ENCODE peak calls at places on chromosomes 13 and 19, in nine cellular contexts. V is activated naive CD8-positive, alpha-beta T cell treated with anti-CD3 and anti-CD28 coated beads, Interleukin-2, amount 10 ng/mL, durations not matched to agents 7 days and 5 days; K is A549; Y is foreskin fibroblast; O is nephron progenitor cell; G is kidney epithelial cell; D is psoas muscle; L is effector memory CD4-positive, alpha-beta T cell; W is left lung. N is an unnamed sample.

GRCh38 chr19:46221152-46221551 is 8.4 kb upstream of the IGFL1 start:
- DNase-seq in V (no peak), K (no peak), Y (no peak), O (no peak), G (no peak), D (no peak), L (no peak), W (no peak), N (no peak)

GRCh38 chr19:15091918-15092753 is 10.1 kb downstream of the OR1I1 start:
- DNase-seq in V (no peak), K (no peak), Y (peak; percentile 76), O (peak; percentile 41), G (no peak), D (no peak), L (peak; percentile 37), W (no peak), N (peak; percentile 76)

GRCh38 chr13:36848228-36848982 is 29.4 kb downstream of the RFXAP start:
- DNase-seq in V (no peak), K (no peak), Y (peak; percentile 30), O (no peak), G (no peak), D (no peak), L (no peak), W (no peak), N (peak; percentile 24)

GRCh38 chr19:47644743-47645499 is 36.0 kb downstream of the BICRA start:
- DNase-seq in V (no peak), K (no peak), Y (no peak), O (no peak), G (peak; percentile 50), D (peak; percentile 28), L (no peak), W (no peak), N (no peak)

GRCh38 chr13:100520936-100521765 is 67.4 kb downstream of the GGACT start:
- DNase-seq in V (no peak), K (no peak), Y (peak; percentile 11), O (peak; percentile 60), G (no peak), D (no peak), L (no peak), W (no peak), N (no peak)

GRCh38 chr19:35793381-35794165 is 18.2 kb downstream of the ARHGAP33 start:
- DNase-seq in V (no peak), K (peak; percentile 53), Y (peak; percentile 55), O (no peak), G (no peak), D (no peak), L (no peak), W (no peak), N (peak; percentile 52)

GRCh38 chr13:112510002-112510780 is 77.8 kb downstream of the TUBGCP3 start:
- DNase-seq in V (no peak), K (peak; percentile 59), Y (peak; percentile 80), O (peak; percentile 53), G (peak; percentile 39), D (no peak), L (no peak), W (peak; percentile 40), N (peak; percentile 70)

GRCh38 chr13:74443623-74444022 is 309.4 kb upstream of the KLF12 start:
- DNase-seq in V (no peak), K (peak; percentile 1), Y (peak; percentile 90), O (no peak), G (peak; percentile 38), D (no peak), L (no peak), W (no peak), N (peak; percentile 86)

GRCh38 chr19:23946569-23946968 is 31.9 kb downstream of the ZNF726 start:
- DNase-seq in V (no peak), K (no peak), Y (no peak), O (no peak), G (no peak), D (no peak), L (no peak), W (no peak), N (no peak)

GRCh38 chr19:29567366-29567915 is 38.6 kb upstream of the POP4 start:
- DNase-seq in V (no peak), K (no peak), Y (no peak), O (no peak), G (no peak), D (no peak), L (no peak), W (no peak), N (no peak)

GRCh38 chr19:48970923-48971395 is 5.8 kb downstream of the FTL start:
- DNase-seq in V (peak; percentile 87), K (peak; percentile 86), Y (peak; percentile 89), O (peak; percentile 91), G (no peak), D (peak; percentile 91), L (peak; percentile 66), W (peak; percentile 84), N (peak; percentile 77)

GRCh38 chr19:55088543-55089265 is 13.0 kb downstream of the EPS8L1 start:
- DNase-seq in V (peak; percentile 84), K (peak; percentile 81), Y (peak; percentile 81), O (peak; percentile 97), G (no peak), D (peak; percentile 89), L (peak; percentile 69), W (no peak), N (peak; percentile 58)

GRCh38 chr19:4559569-4559968 is at the start of gene SEMA6B:
- DNase-seq in V (no peak), K (no peak), Y (no peak), O (no peak), G (no peak), D (no peak), L (no peak), W (peak; percentile 78), N (no peak)

GRCh38 chr13:105147481-105147880 is 1388.0 kb downstream of the EFNB2 start:
- DNase-seq in V (no peak), K (no peak), Y (peak; percentile 15), O (no peak), G (no peak), D (no peak), L (no peak), W (no peak), N (no peak)